ENCODE peak calls at places on chromosomes 5 and 9, in six cellular contexts. A, N, K, F, O and R are unnamed samples.

GRCh38 chr5:127960126-127960744 is 123.3 kb upstream of the SLC12A2 start:
- DNase-seq in A (peak; percentile 6), N (no peak), K (no peak), F (no peak), O (no peak), R (no peak)

GRCh38 chr9:135244751-135245221 is 157.3 kb downstream of the OLFM1 start:
- DNase-seq in A (no peak), N (no peak), K (no peak), F (no peak), O (no peak), R (no peak)

GRCh38 chr5:178793156-178793555 is 62.7 kb upstream of the ZNF354A start:
- DNase-seq in A (no peak), N (peak; percentile 70), K (peak; percentile 39), F (peak; percentile 55), O (no peak), R (no peak)

GRCh38 chr9:89022071-89022721 is 30.9 kb downstream of the S1PR3 start:
- DNase-seq in A (no peak), N (no peak), K (no peak), F (no peak), O (no peak), R (no peak)

GRCh38 chr9:123225995-123226394 is 42.4 kb downstream of the STRBP start:
- DNase-seq in A (peak; percentile 7), N (no peak), K (no peak), F (no peak), O (no peak), R (no peak)

GRCh38 chr5:123364443-123364842 is 58.8 kb downstream of the CEP120 start:
- DNase-seq in A (no peak), N (no peak), K (no peak), F (no peak), O (no peak), R (no peak)

GRCh38 chr5:177478711-177479646 is 5.5 kb upstream of the DBN1 start:
- DNase-seq in A (peak; percentile 62), N (no peak), K (no peak), F (no peak), O (no peak), R (peak; percentile 65)

GRCh38 chr5:143086851-143087637 is 316.4 kb downstream of the NR3C1 start:
- DNase-seq in A (no peak), N (no peak), K (peak; percentile 17), F (no peak), O (no peak), R (no peak)

GRCh38 chr9:35114113-35114847 is 1.4 kb downstream of the ATOSB start:
- DNase-seq in A (peak; percentile 92), N (peak; percentile 98), K (no peak), F (no peak), O (no peak), R (peak; percentile 81)

GRCh38 chr9:28758971-28759370 is 1185.7 kb upstream of the C9orf72 start:
- DNase-seq in A (no peak), N (no peak), K (no peak), F (no peak), O (no peak), R (no peak)

GRCh38 chr5:83549681-83550080 is 78.1 kb downstream of the VCAN start:
- DNase-seq in A (no peak), N (no peak), K (no peak), F (no peak), O (no peak), R (no peak)

GRCh38 chr5:164941102-164941501 is 1435.7 kb downstream of the MAT2B start:
- DNase-seq in A (no peak), N (no peak), K (no peak), F (no peak), O (no peak), R (no peak)

GRCh38 chr5:161446655-161447054 is 99.9 kb downstream of the GABRB2 start:
- DNase-seq in A (no peak), N (no peak), K (no peak), F (no peak), O (no peak), R (no peak)

GRCh38 chr9:92663951-92664350 is 6.0 kb downstream of the IPPK start:
- DNase-seq in A (no peak), N (no peak), K (no peak), F (no peak), O (no peak), R (no peak)

GRCh38 chr5:65721050-65721774 is 697 bp downstream of the SGTB start:
- DNase-seq in A (peak; percentile 44), N (peak; percentile 50), K (peak; percentile 18), F (peak; percentile 41), O (no peak), R (no peak)

GRCh38 chr5:6943749-6944148 is 230.5 kb downstream of the TENT4A start:
- DNase-seq in A (no peak), N (no peak), K (no peak), F (no peak), O (no peak), R (no peak)

GRCh38 chr5:23506329-23507236 is 826 bp upstream of the PRDM9 start:
- DNase-seq in A (no peak), N (peak; percentile 67), K (no peak), F (no peak), O (no peak), R (no peak)

GRCh38 chr9:109912726-109913460 is 132.9 kb downstream of the PALM2AKAP2 start:
- DNase-seq in A (no peak), N (no peak), K (no peak), F (no peak), O (no peak), R (no peak)

GRCh38 chr5:134138416-134139376 is 24.2 kb downstream of the TCF7 start:
- DNase-seq in A (no peak), N (no peak), K (no peak), F (no peak), O (peak; percentile 51), R (no peak)

GRCh38 chr5:172488221-172488620 is 33.9 kb upstream of the SH3PXD2B start:
- DNase-seq in A (no peak), N (no peak), K (no peak), F (no peak), O (no peak), R (no peak)

GRCh38 chr5:51968756-51969155 is 585.5 kb downstream of the ISL1 start:
- DNase-seq in A (no peak), N (peak; percentile 2), K (no peak), F (no peak), O (no peak), R (no peak)

GRCh38 chr5:132428811-132429440 is 59.4 kb downstream of the SLC22A5 start:
- DNase-seq in A (no peak), N (no peak), K (peak; percentile 52), F (peak; percentile 57), O (no peak), R (no peak)

GRCh38 chr9:28287413-28287812 is 714.1 kb upstream of the C9orf72 start:
- DNase-seq in A (no peak), N (no peak), K (no peak), F (no peak), O (no peak), R (no peak)

GRCh38 chr5:59180515-59180914 is 597.6 kb downstream of the RAB3C start:
- DNase-seq in A (no peak), N (no peak), K (no peak), F (no peak), O (no peak), R (no peak)

GRCh38 chr9:84301851-84302250 is 38.7 kb downstream of the SLC28A3 start:
- DNase-seq in A (no peak), N (no peak), K (no peak), F (no peak), O (no peak), R (no peak)

GRCh38 chr5:67515762-67516161 is 319.2 kb upstream of the CD180 start:
- DNase-seq in A (peak; percentile 7), N (no peak), K (no peak), F (no peak), O (no peak), R (no peak)